ENCODE peak calls at places on chromosomes 11 and 22, in seven cellular contexts. One of them, this sample, is unnamed.

GRCh38 chr22:36238348-36239149 is 778 bp downstream of the APOL2 start:
- DNase-seq in GM12878: no peak
- DNase-seq in HCT116: no peak
- DNase-seq in HepG2: no peak
- DNase-seq in SK-N-SH: peak; percentile 36
- DNase-seq in K562: peak; percentile 46
- DNase-seq in H1: no peak
- DNase-seq in this sample: no peak

GRCh38 chr22:43275545-43275981 is 67.6 kb downstream of the SCUBE1 start:
- DNase-seq in GM12878: no peak
- DNase-seq in HCT116: peak; percentile 56
- DNase-seq in HepG2: peak; percentile 41
- DNase-seq in SK-N-SH: no peak
- DNase-seq in K562: peak; percentile 40
- DNase-seq in H1: no peak
- DNase-seq in this sample: no peak

GRCh38 chr11:75627879-75628668 is 40.8 kb downstream of the MAP6 start:
- DNase-seq in GM12878: no peak
- DNase-seq in HCT116: no peak
- DNase-seq in HepG2: no peak
- DNase-seq in SK-N-SH: no peak
- DNase-seq in K562: no peak
- DNase-seq in H1: no peak
- DNase-seq in this sample: no peak

GRCh38 chr11:128105511-128105910 is 481.8 kb downstream of the ETS1 start:
- DNase-seq in GM12878: no peak
- DNase-seq in HCT116: no peak
- DNase-seq in HepG2: no peak
- DNase-seq in SK-N-SH: no peak
- DNase-seq in K562: no peak
- DNase-seq in H1: no peak
- DNase-seq in this sample: no peak

GRCh38 chr11:73907191-73907590 is 30.4 kb downstream of the PAAF1 start:
- DNase-seq in GM12878: no peak
- DNase-seq in HCT116: peak; percentile 7
- DNase-seq in HepG2: peak; percentile 6
- DNase-seq in SK-N-SH: no peak
- DNase-seq in K562: peak; percentile 26
- DNase-seq in H1: no peak
- DNase-seq in this sample: no peak

GRCh38 chr11:29002816-29003215 is 894.6 kb downstream of the METTL15 start:
- DNase-seq in GM12878: no peak
- DNase-seq in HCT116: no peak
- DNase-seq in HepG2: no peak
- DNase-seq in SK-N-SH: no peak
- DNase-seq in K562: no peak
- DNase-seq in H1: no peak
- DNase-seq in this sample: no peak

GRCh38 chr11:46513934-46514342 is 79.9 kb downstream of the AMBRA1 start:
- DNase-seq in GM12878: no peak
- DNase-seq in HCT116: no peak
- DNase-seq in HepG2: no peak
- DNase-seq in SK-N-SH: peak; percentile 75
- DNase-seq in K562: peak; percentile 20
- DNase-seq in H1: no peak
- DNase-seq in this sample: no peak

GRCh38 chr11:115778928-115779650 is 274.9 kb upstream of the CADM1 start:
- DNase-seq in GM12878: no peak
- DNase-seq in HCT116: no peak
- DNase-seq in HepG2: no peak
- DNase-seq in SK-N-SH: no peak
- DNase-seq in K562: no peak
- DNase-seq in H1: no peak
- DNase-seq in this sample: no peak

GRCh38 chr11:15603208-15603607 is 488.5 kb downstream of the INSC start:
- DNase-seq in GM12878: no peak
- DNase-seq in HCT116: no peak
- DNase-seq in HepG2: no peak
- DNase-seq in SK-N-SH: no peak
- DNase-seq in K562: peak; percentile 16
- DNase-seq in H1: no peak
- DNase-seq in this sample: no peak

GRCh38 chr11:73072935-73073481 is 69.1 kb downstream of the FCHSD2 start:
- DNase-seq in GM12878: peak; percentile 72
- DNase-seq in HCT116: no peak
- DNase-seq in HepG2: no peak
- DNase-seq in SK-N-SH: no peak
- DNase-seq in K562: no peak
- DNase-seq in H1: no peak
- DNase-seq in this sample: peak; percentile 32

GRCh38 chr11:106828576-106828975 is 189.7 kb downstream of the GUCY1A2 start:
- DNase-seq in GM12878: no peak
- DNase-seq in HCT116: no peak
- DNase-seq in HepG2: no peak
- DNase-seq in SK-N-SH: no peak
- DNase-seq in K562: no peak
- DNase-seq in H1: no peak
- DNase-seq in this sample: no peak

GRCh38 chr11:73262851-73263495 is 9.2 kb upstream of the P2RY6 start:
- DNase-seq in GM12878: no peak
- DNase-seq in HCT116: no peak
- DNase-seq in HepG2: no peak
- DNase-seq in SK-N-SH: no peak
- DNase-seq in K562: no peak
- DNase-seq in H1: no peak
- DNase-seq in this sample: no peak

GRCh38 chr11:13826505-13827278 is 135.8 kb upstream of the SPON1 start:
- DNase-seq in GM12878: no peak
- DNase-seq in HCT116: no peak
- DNase-seq in HepG2: no peak
- DNase-seq in SK-N-SH: no peak
- DNase-seq in K562: peak; percentile 13
- DNase-seq in H1: no peak
- DNase-seq in this sample: no peak

GRCh38 chr11:121968638-121969037 is 147.4 kb downstream of the BLID start:
- DNase-seq in GM12878: no peak
- DNase-seq in HCT116: no peak
- DNase-seq in HepG2: no peak
- DNase-seq in SK-N-SH: no peak
- DNase-seq in K562: no peak
- DNase-seq in H1: no peak
- DNase-seq in this sample: no peak

GRCh38 chr11:101430236-101430635 is 153.6 kb downstream of the TRPC6 start:
- DNase-seq in GM12878: no peak
- DNase-seq in HCT116: no peak
- DNase-seq in HepG2: no peak
- DNase-seq in SK-N-SH: no peak
- DNase-seq in K562: no peak
- DNase-seq in H1: no peak
- DNase-seq in this sample: peak; percentile 83

GRCh38 chr11:11171854-11172253 is 181.2 kb downstream of the CSNK2A3 start:
- DNase-seq in GM12878: peak; percentile 61
- DNase-seq in HCT116: no peak
- DNase-seq in HepG2: no peak
- DNase-seq in SK-N-SH: no peak
- DNase-seq in K562: no peak
- DNase-seq in H1: no peak
- DNase-seq in this sample: no peak

GRCh38 chr11:130782361-130783221 is 133.7 kb downstream of the SNX19 start:
- DNase-seq in GM12878: no peak
- DNase-seq in HCT116: no peak
- DNase-seq in HepG2: no peak
- DNase-seq in SK-N-SH: no peak
- DNase-seq in K562: no peak
- DNase-seq in H1: no peak
- DNase-seq in this sample: no peak

GRCh38 chr22:32475428-32476010 is 908 bp downstream of the FBXO7 start:
- DNase-seq in GM12878: no peak
- DNase-seq in HCT116: peak; percentile 8
- DNase-seq in HepG2: no peak
- DNase-seq in SK-N-SH: peak; percentile 23
- DNase-seq in K562: no peak
- DNase-seq in H1: no peak
- DNase-seq in this sample: peak; percentile 39

GRCh38 chr22:46415816-46416536 is 80.5 kb downstream of the TRMU start:
- DNase-seq in GM12878: no peak
- DNase-seq in HCT116: no peak
- DNase-seq in HepG2: no peak
- DNase-seq in SK-N-SH: no peak
- DNase-seq in K562: no peak
- DNase-seq in H1: no peak
- DNase-seq in this sample: no peak

GRCh38 chr22:49930596-49931412 is 12.4 kb downstream of the CRELD2 start:
- DNase-seq in GM12878: peak; percentile 78
- DNase-seq in HCT116: peak; percentile 78
- DNase-seq in HepG2: peak; percentile 81
- DNase-seq in SK-N-SH: peak; percentile 74
- DNase-seq in K562: no peak
- DNase-seq in H1: no peak
- DNase-seq in this sample: peak; percentile 65

GRCh38 chr11:65384301-65384889 is 1.9 kb upstream of the SLC25A45 start:
- DNase-seq in GM12878: no peak
- DNase-seq in HCT116: no peak
- DNase-seq in HepG2: no peak
- DNase-seq in SK-N-SH: no peak
- DNase-seq in K562: no peak
- DNase-seq in H1: no peak
- DNase-seq in this sample: no peak

DNA sequence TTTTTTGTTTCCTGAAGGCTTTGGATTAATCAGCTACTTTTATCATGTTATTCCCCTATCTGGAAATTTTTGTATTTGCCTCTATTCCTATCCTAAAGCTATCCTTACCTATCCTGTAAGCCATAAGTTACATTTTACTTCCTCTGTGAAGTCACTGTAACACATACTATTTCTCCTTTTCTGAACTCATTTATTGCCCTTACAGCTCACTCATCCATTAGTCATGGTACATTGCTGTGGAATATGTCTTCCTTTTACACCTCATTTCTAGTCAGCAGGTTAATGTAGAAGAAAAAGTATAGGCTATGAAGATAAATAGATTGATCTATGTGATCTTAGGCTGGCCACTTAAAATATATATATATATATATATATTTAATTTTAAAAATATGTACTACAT is 28.0 kb downstream of the SWAP70 start:
- DNase-seq in GM12878: no peak
- DNase-seq in HCT116: peak; percentile 23
- DNase-seq in HepG2: no peak
- DNase-seq in SK-N-SH: no peak
- DNase-seq in K562: no peak
- DNase-seq in H1: no peak
- DNase-seq in this sample: no peak
- TF ChIP-seq JUND in GM12878: no peak
- TF ChIP-seq JUND in HCT116: peak; percentile 36
- TF ChIP-seq JUND in HepG2: no peak
- TF ChIP-seq JUND in SK-N-SH: no peak
- TF ChIP-seq JUND in K562: no peak
- TF ChIP-seq JUND in H1: no peak
- TF ChIP-seq JUND in this sample: no peak

GRCh38 chr11:45085657-45086501 is 60.6 kb upstream of the PRDM11 start:
- DNase-seq in GM12878: no peak
- DNase-seq in HCT116: no peak
- DNase-seq in HepG2: no peak
- DNase-seq in SK-N-SH: no peak
- DNase-seq in K562: no peak
- DNase-seq in H1: no peak
- DNase-seq in this sample: no peak

GRCh38 chr11:45089251-45089650 is 57.2 kb upstream of the PRDM11 start:
- DNase-seq in GM12878: no peak
- DNase-seq in HCT116: no peak
- DNase-seq in HepG2: no peak
- DNase-seq in SK-N-SH: no peak
- DNase-seq in K562: no peak
- DNase-seq in H1: no peak
- DNase-seq in this sample: no peak

GRCh38 chr11:45087761-45088160 is 58.7 kb upstream of the PRDM11 start:
- DNase-seq in GM12878: no peak
- DNase-seq in HCT116: no peak
- DNase-seq in HepG2: no peak
- DNase-seq in SK-N-SH: no peak
- DNase-seq in K562: no peak
- DNase-seq in H1: no peak
- DNase-seq in this sample: no peak

GRCh38 chr11:45086526-45086925 is 59.9 kb upstream of the PRDM11 start:
- DNase-seq in GM12878: no peak
- DNase-seq in HCT116: no peak
- DNase-seq in HepG2: no peak
- DNase-seq in SK-N-SH: no peak
- DNase-seq in K562: no peak
- DNase-seq in H1: no peak
- DNase-seq in this sample: no peak

GRCh38 chr11:45087301-45087700 is 59.1 kb upstream of the PRDM11 start:
- DNase-seq in GM12878: no peak
- DNase-seq in HCT116: no peak
- DNase-seq in HepG2: no peak
- DNase-seq in SK-N-SH: no peak
- DNase-seq in K562: no peak
- DNase-seq in H1: no peak
- DNase-seq in this sample: no peak
- TF ChIP-seq JUND in GM12878: no peak
- TF ChIP-seq JUND in HCT116: no peak
- TF ChIP-seq JUND in HepG2: no peak
- TF ChIP-seq JUND in SK-N-SH: no peak
- TF ChIP-seq JUND in K562: no peak
- TF ChIP-seq JUND in H1: no peak
- TF ChIP-seq JUND in this sample: no peak

GRCh38 chr22:30606455-30607299 is at the start of gene TCN2:
- DNase-seq in GM12878: no peak
- DNase-seq in HCT116: no peak
- DNase-seq in HepG2: peak; percentile 41
- DNase-seq in SK-N-SH: peak; percentile 80
- DNase-seq in K562: peak; percentile 53
- DNase-seq in H1: peak; percentile 61
- DNase-seq in this sample: no peak
- TF ChIP-seq JUND in GM12878: no peak
- TF ChIP-seq JUND in HCT116: no peak
- TF ChIP-seq JUND in HepG2: no peak
- TF ChIP-seq JUND in SK-N-SH: no peak
- TF ChIP-seq JUND in K562: no peak
- TF ChIP-seq JUND in H1: peak; percentile 5
- TF ChIP-seq JUND in this sample: no peak

GRCh38 chr22:40179535-40179934 is 1.8 kb downstream of the TNRC6B start:
- DNase-seq in GM12878: no peak
- DNase-seq in HCT116: no peak
- DNase-seq in HepG2: no peak
- DNase-seq in SK-N-SH: no peak
- DNase-seq in K562: no peak
- DNase-seq in H1: no peak
- DNase-seq in this sample: no peak

GRCh38 chr22:40177738-40178416 is at the start of gene TNRC6B:
- DNase-seq in GM12878: peak; percentile 98
- DNase-seq in HCT116: peak; percentile 95
- DNase-seq in HepG2: peak; percentile 98
- DNase-seq in SK-N-SH: peak; percentile 58
- DNase-seq in K562: peak; percentile 60
- DNase-seq in H1: peak; percentile 75
- DNase-seq in this sample: peak; percentile 97

GRCh38 chr22:40175571-40176105 is 2.1 kb upstream of the TNRC6B start:
- DNase-seq in GM12878: no peak
- DNase-seq in HCT116: no peak
- DNase-seq in HepG2: no peak
- DNase-seq in SK-N-SH: no peak
- DNase-seq in K562: no peak
- DNase-seq in H1: no peak
- DNase-seq in this sample: no peak

GRCh38 chr22:40178417-40179409 is 988 bp downstream of the TNRC6B start:
- DNase-seq in GM12878: no peak
- DNase-seq in HCT116: no peak
- DNase-seq in HepG2: peak; percentile 31
- DNase-seq in SK-N-SH: peak; percentile 16
- DNase-seq in K562: no peak
- DNase-seq in H1: no peak
- DNase-seq in this sample: no peak

GRCh38 chr22:40176921-40177737 is 596 bp upstream of the TNRC6B start:
- DNase-seq in GM12878: peak; percentile 41
- DNase-seq in HCT116: no peak
- DNase-seq in HepG2: peak; percentile 87
- DNase-seq in SK-N-SH: no peak
- DNase-seq in K562: peak; percentile 47
- DNase-seq in H1: peak; percentile 46
- DNase-seq in this sample: no peak
- TF ChIP-seq JUND in GM12878: no peak
- TF ChIP-seq JUND in HCT116: peak; percentile 64
- TF ChIP-seq JUND in HepG2: peak; percentile 84
- TF ChIP-seq JUND in SK-N-SH: peak; percentile 47
- TF ChIP-seq JUND in K562: peak; percentile 97
- TF ChIP-seq JUND in H1: peak; percentile 94
- TF ChIP-seq JUND in this sample: peak; percentile 61